ENCODE peak calls at places on chromosomes 6 and 20, in seven cellular contexts. T is HCT116, K is GM23338, Y is HepG2, H is endothelial cell of umbilical vein, Z is GM12878, P is K562. X is an unnamed sample.

GRCh38 chr20:34262488-34263288 is 21.5 kb downstream of the ASIP start:
- DNase-seq in K (no peak), Z (no peak), H (no peak), T (no peak), P (no peak), Y (peak), X (no peak)

GRCh38 chr6:129014302-129014701 is 131.4 kb downstream of the LAMA2 start:
- DNase-seq in Z (no peak), K (no peak), H (no peak), T (no peak), Y (no peak), P (no peak), X (no peak)

GRCh38 chr6:150169609-150170008 is 26.8 kb downstream of the PPP1R14C start:
- DNase-seq in H (no peak), Z (no peak), P (no peak), K (no peak), T (peak), Y (no peak), X (no peak)

GRCh38 chr20:63337786-63338420 is 23.2 kb downstream of the CHRNA4 start:
- DNase-seq in Y (no peak), P (no peak), Z (no peak), H (no peak), K (no peak), T (no peak), X (no peak)

GRCh38 chr6:9504191-9504590 is 910.7 kb downstream of the TFAP2A start:
- DNase-seq in P (no peak), H (no peak), K (no peak), Z (no peak), T (no peak), Y (no peak), X (no peak)

GRCh38 chr6:8481727-8482126 is 46.4 kb upstream of the SLC35B3 start:
- DNase-seq in T (no peak), Y (no peak), Z (no peak), P (peak), H (no peak), K (peak), X (no peak)

GRCh38 chr6:46220351-46221220 is 49.8 kb upstream of the ENPP5 start:
- DNase-seq in Z (peak), K (no peak), Y (no peak), H (no peak), T (no peak), P (no peak), X (no peak)

GRCh38 chr6:91020741-91021140 is 433.9 kb upstream of the MAP3K7 start:
- DNase-seq in K (no peak), H (no peak), Y (no peak), Z (peak), P (no peak), T (no peak), X (no peak)

GRCh38 chr6:13066050-13066449 is 262.3 kb downstream of the TBC1D7 start:
- DNase-seq in Y (no peak), K (no peak), T (no peak), P (no peak), Z (no peak), H (no peak), X (no peak)

GRCh38 chr20:25149986-25150385 is 45.5 kb upstream of the ENTPD6 start:
- DNase-seq in P (no peak), Z (no peak), H (no peak), K (no peak), Y (no peak), T (no peak), X (no peak)

GRCh38 chr6:88952065-88952704 is 11.2 kb downstream of the RNGTT start:
- DNase-seq in Z (no peak), H (no peak), T (no peak), K (no peak), P (no peak), Y (peak), X (no peak)

GRCh38 chr6:151413372-151414145 is 22.2 kb upstream of the ZBTB2 start:
- DNase-seq in T (no peak), H (no peak), Y (no peak), K (no peak), Z (no peak), P (no peak), X (no peak)

GRCh38 chr6:144104898-144105487 is 9.6 kb upstream of the SF3B5 start:
- DNase-seq in Y (peak), H (peak), T (peak), P (peak), K (peak), Z (peak), X (peak)
- TF ChIP-seq POLR2AphosphoS5 in Y (no peak), H (no peak), T (no peak), P (no peak), K (no peak), Z (no peak), X (no peak)

GRCh38 chr6:30740993-30741784 is 1.3 kb downstream of the FLOT1 start:
- DNase-seq in Y (no peak), T (no peak), P (no peak), K (no peak), H (peak), Z (no peak), X (no peak)

GRCh38 chr6:30742316-30743098 is at the start of gene FLOT1:
- DNase-seq in H (peak), Y (peak), Z (peak), P (peak), T (peak), K (peak), X (no peak)

GRCh38 chr6:30741789-30742315 is 635 bp downstream of the FLOT1 start:
- DNase-seq in T (no peak), Z (no peak), Y (no peak), H (peak), K (no peak), P (no peak), X (no peak)

GRCh38 chr6:30743099-30744053 is 889 bp upstream of the FLOT1 start:
- DNase-seq in P (peak), K (no peak), T (no peak), H (peak), Z (no peak), Y (no peak), X (no peak)

GRCh38 chr6:30744054-30744805 is at the start of gene IER3:
- DNase-seq in Z (no peak), H (peak), T (peak), Y (peak), K (peak), P (peak), X (no peak)
- TF ChIP-seq EZH2 in Z (no peak), H (no peak), T (no peak), Y (no peak), K (no peak), P (no peak), X (no peak)

DNA sequence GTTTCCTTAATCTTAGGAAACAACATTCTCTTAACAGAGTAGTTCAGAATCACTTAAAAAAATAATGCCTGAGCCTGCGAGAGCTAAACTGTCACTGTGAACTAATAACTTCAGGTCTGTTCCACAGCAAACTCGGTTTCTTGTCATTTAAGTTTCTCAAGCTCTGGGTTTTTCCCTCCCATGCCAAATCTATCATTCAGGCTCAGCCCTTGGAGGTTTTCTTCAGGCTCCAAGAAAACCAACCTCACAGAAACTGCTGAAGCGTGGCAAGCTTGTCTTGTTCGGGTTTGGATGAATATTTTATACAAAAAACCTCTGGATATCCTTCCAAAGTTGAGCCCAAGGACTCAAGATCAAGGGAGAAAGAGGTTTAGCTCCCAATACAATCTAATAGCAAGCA is 99.7 kb upstream of the SNX9 start:
- DNase-seq in P (no peak), T (no peak), Z (no peak), K (no peak), Y (no peak), H (no peak), X (no peak)
- TF ChIP-seq POLR2AphosphoS5 in P (no peak), T (no peak), Z (no peak), K (no peak), Y (no peak), H (no peak), X (no peak)

GRCh38 chr6:30461055-30461454 is 28.3 kb upstream of the HLA-E start:
- DNase-seq in P (no peak), T (no peak), Z (no peak), H (no peak), K (no peak), Y (no peak), X (no peak)

GRCh38 chr6:30462482-30462881 is 26.8 kb upstream of the HLA-E start:
- DNase-seq in Y (no peak), T (no peak), Z (no peak), K (no peak), H (no peak), P (no peak), X (no peak)

GRCh38 chr6:30463651-30464618 is 25.4 kb upstream of the HLA-E start:
- DNase-seq in Y (peak), H (no peak), P (no peak), T (no peak), Z (peak), K (peak), X (peak)

GRCh38 chr6:30463242-30463641 is 26.1 kb upstream of the HLA-E start:
- DNase-seq in H (no peak), Y (no peak), K (no peak), P (no peak), Z (no peak), T (no peak), X (no peak)

DNA sequence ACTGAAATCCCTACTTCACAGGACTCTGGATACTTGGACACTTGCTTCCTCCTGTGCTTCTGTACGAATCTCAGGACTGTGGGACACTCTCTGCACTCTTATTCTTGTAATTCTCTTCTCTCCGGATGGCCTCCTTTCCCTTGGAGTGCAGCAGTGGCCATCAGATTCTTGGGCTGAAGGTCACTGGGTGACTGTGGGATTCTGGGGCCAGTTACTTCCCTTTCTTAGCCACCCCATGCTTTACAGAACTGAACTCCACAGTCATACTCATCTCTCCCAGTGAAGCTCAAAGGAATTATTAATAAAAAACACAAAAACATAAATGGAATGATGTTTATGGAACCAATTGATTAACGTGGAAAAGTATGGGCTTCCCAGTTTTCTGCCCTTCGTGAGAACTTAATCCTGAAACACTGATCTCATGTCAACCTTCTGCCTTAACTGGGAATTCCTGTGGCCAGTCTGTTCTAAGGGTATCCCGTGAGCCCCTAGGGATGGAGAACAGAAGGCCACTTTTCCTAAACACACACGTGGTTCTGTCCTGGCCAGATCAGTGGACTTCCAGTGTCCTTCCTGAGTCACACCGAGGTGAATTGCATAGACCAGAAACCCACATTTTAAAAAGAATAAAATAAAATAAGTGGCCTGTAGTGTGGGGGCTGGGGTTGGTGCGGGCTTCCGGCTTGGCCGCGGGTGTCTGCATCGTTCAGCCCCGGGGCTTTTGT is 23.6 kb upstream of the HLA-E start:
- DNase-seq in P (no peak), H (no peak), Y (no peak), Z (no peak), K (no peak), T (no peak), X (no peak)
- TF ChIP-seq EZH2 in P (peak), H (peak), Y (no peak), Z (no peak), K (peak), T (no peak), X (no peak)